ENCODE peak calls at places on chromosomes 7 and 10, in nine cellular contexts. J is tibial artery; H is stimulated activated CD4-positive, alpha-beta T cell treated with anti-CD3 and anti-CD28 coated beads, Interleukin-15, amount 100 ng/mL, for 1 hour; M is NCI-H2081; D is kidney epithelial cell; N is NCI-H2029 treated with DMSO at 0.1 percent for 48 hours; Y is activated CD8-positive, alpha-beta memory T cell treated with anti-CD3 and anti-CD28 coated beads for 48 hours; K is hypothalamus; L is fibroblast of the conjunctiva. A is an unnamed sample.

GRCh38 chr7:135710417-135711138 is 17.4 kb downstream of the SLC13A4 start:
- DNase-seq in J (no peak), H (no peak), M (peak), D (no peak), N (no peak), Y (no peak), K (no peak), L (no peak), A (no peak)

GRCh38 chr10:103470755-103471653 is 8.0 kb downstream of the CALHM3 start:
- DNase-seq in J (no peak), H (peak), M (no peak), D (no peak), N (no peak), Y (no peak), K (no peak), L (no peak), A (no peak)

GRCh38 chr7:116236020-116236630 is 25.8 kb downstream of the TES start:
- DNase-seq in J (no peak), H (peak), M (peak), D (no peak), N (no peak), Y (no peak), K (no peak), L (no peak), A (peak)

GRCh38 chr7:135100856-135101255 is 47.0 kb upstream of the TMEM140 start:
- DNase-seq in J (no peak), H (no peak), M (no peak), D (no peak), N (no peak), Y (no peak), K (no peak), L (no peak), A (no peak)

GRCh38 chr7:73623798-73624668 is at the start of gene MLXIPL:
- DNase-seq in J (no peak), H (no peak), M (peak), D (no peak), N (peak), Y (peak), K (peak), L (no peak), A (peak)

GRCh38 chr10:101133489-101134298 is 2.6 kb downstream of the TLX1 start:
- DNase-seq in J (no peak), H (no peak), M (no peak), D (no peak), N (no peak), Y (no peak), K (no peak), L (no peak), A (no peak)

GRCh38 chr7:103613655-103614642 is 167.9 kb upstream of the SLC26A5 start:
- DNase-seq in J (no peak), H (no peak), M (peak), D (no peak), N (peak), Y (no peak), K (no peak), L (no peak), A (no peak)

GRCh38 chr7:137591444-137591843 is 247.9 kb upstream of the PTN start:
- DNase-seq in J (no peak), H (no peak), M (no peak), D (no peak), N (no peak), Y (no peak), K (no peak), L (peak), A (no peak)

GRCh38 chr10:128489324-128490247 is 363.4 kb upstream of the MKI67 start:
- DNase-seq in J (no peak), H (no peak), M (no peak), D (no peak), N (no peak), Y (no peak), K (no peak), L (no peak), A (no peak)

GRCh38 chr7:16357921-16358320 is 63.4 kb downstream of the CRPPA start:
- DNase-seq in J (no peak), H (no peak), M (peak), D (no peak), N (no peak), Y (no peak), K (no peak), L (no peak), A (no peak)

GRCh38 chr10:69632516-69633199 is 2.6 kb downstream of the FAM241B start:
- DNase-seq in J (peak), H (no peak), M (no peak), D (no peak), N (no peak), Y (no peak), K (no peak), L (no peak), A (no peak)

GRCh38 chr7:66265566-66265965 is 60.4 kb downstream of the TPST1 start:
- DNase-seq in J (no peak), H (no peak), M (peak), D (no peak), N (peak), Y (no peak), K (no peak), L (no peak), A (no peak)

GRCh38 chr7:50400114-50400513 is 50.0 kb downstream of the FIGNL1 start:
- DNase-seq in J (no peak), H (no peak), M (no peak), D (no peak), N (no peak), Y (no peak), K (no peak), L (no peak), A (no peak)

GRCh38 chr10:59362184-59362966 is at the start of gene FAM13C:
- DNase-seq in J (peak), H (no peak), M (peak), D (no peak), N (no peak), Y (no peak), K (peak), L (no peak), A (peak)

GRCh38 chr7:144130730-144131129 is 7.8 kb downstream of the OR2A14 start:
- DNase-seq in J (no peak), H (no peak), M (no peak), D (no peak), N (no peak), Y (no peak), K (no peak), L (no peak), A (no peak)

GRCh38 chr7:29239638-29240037 is 45.1 kb downstream of the CHN2 start:
- DNase-seq in J (no peak), H (no peak), M (no peak), D (no peak), N (no peak), Y (no peak), K (no peak), L (no peak), A (no peak)